ENCODE peak calls at places on chromosomes 1 and 21, in five cellular contexts. V is CD8-positive, alpha-beta T cell; K is Panc1; T is mammary epithelial cell; I is neural progenitor cell. N is an unnamed sample.

GRCh38 chr1:243792401-243792800 is 57.6 kb downstream of the AKT3 start:
- DNase-seq in I (no peak), T (no peak), K (no peak), V (no peak), N (no peak)

GRCh38 chr1:207316141-207316540 is 5.3 kb upstream of the CD55 start:
- DNase-seq in I (no peak), T (no peak), V (no peak), K (no peak), N (no peak)

GRCh38 chr1:86184401-86184800 is 27.8 kb upstream of the COL24A1 start:
- DNase-seq in I (no peak), K (no peak), V (no peak), T (no peak), N (no peak)

GRCh38 chr1:182189535-182190066 is 128.1 kb upstream of the ZNF648 start:
- DNase-seq in K (no peak), I (peak; percentile 18), V (no peak), T (no peak), N (no peak)

GRCh38 chr1:106964505-106964904 is 92.0 kb upstream of the PRMT6 start:
- DNase-seq in I (no peak), T (no peak), K (no peak), V (no peak), N (no peak)

GRCh38 chr1:207103892-207104373 is at the start of gene C4BPA:
- DNase-seq in K (no peak), T (no peak), I (no peak), V (no peak), N (no peak)

GRCh38 chr21:28993293-28993629 is 584 bp upstream of the LTN1 start:
- DNase-seq in T (no peak), K (no peak), V (no peak), I (no peak), N (no peak)

GRCh38 chr21:30138483-30138882 is 28.1 kb downstream of the CLDN17 start:
- DNase-seq in T (no peak), K (no peak), V (no peak), I (no peak), N (no peak)

GRCh38 chr1:63545780-63546179 is 22.5 kb downstream of the EFCAB7 start:
- DNase-seq in K (no peak), V (no peak), I (no peak), T (peak; percentile 49), N (no peak)

GRCh38 chr1:202207292-202207691 is 13.7 kb downstream of the LGR6 start:
- DNase-seq in T (peak; percentile 30), K (no peak), I (peak; percentile 45), V (no peak), N (peak; percentile 49)

GRCh38 chr1:48677306-48678287 is 99.1 kb downstream of the BEND5 start:
- DNase-seq in T (peak; percentile 49), K (no peak), I (peak; percentile 89), V (peak; percentile 51), N (peak; percentile 73)

GRCh38 chr1:86914998-86915736 is 732 bp downstream of the HS2ST1 start:
- DNase-seq in K (peak; percentile 39), I (peak; percentile 87), V (peak; percentile 67), T (peak; percentile 72), N (peak; percentile 22)

GRCh38 chr1:46820560-46821060 is 21.8 kb downstream of the CYP4B1 start:
- DNase-seq in K (no peak), I (no peak), T (no peak), V (no peak), N (no peak)

GRCh38 chr1:50308883-50309282 is 114.4 kb downstream of the DMRTA2 start:
- DNase-seq in V (no peak), T (peak; percentile 29), K (no peak), I (peak; percentile 72), N (peak; percentile 19)

GRCh38 chr1:245580651-245581050 is 425.9 kb downstream of the KIF26B start:
- DNase-seq in T (no peak), I (no peak), K (no peak), V (no peak), N (no peak)

GRCh38 chr1:15941899-15942660 is 33.8 kb downstream of the ZBTB17 start:
- DNase-seq in I (no peak), V (no peak), K (no peak), T (no peak), N (no peak)

GRCh38 chr1:42674682-42675081 is 7.5 kb upstream of the YBX1 start:
- DNase-seq in T (no peak), I (no peak), K (no peak), V (no peak), N (no peak)

GRCh38 chr1:162302660-162303344 is 73.9 kb downstream of the SPATA46 start:
- DNase-seq in K (no peak), T (peak; percentile 70), V (no peak), I (no peak), N (no peak)

GRCh38 chr21:39037807-39038405 is 145.3 kb downstream of the PSMG1 start:
- DNase-seq in V (no peak), T (no peak), K (no peak), I (peak; percentile 16), N (no peak)

GRCh38 chr1:162285149-162285561 is 91.5 kb downstream of the SPATA46 start:
- DNase-seq in I (no peak), K (no peak), T (peak; percentile 84), V (no peak), N (no peak)

GRCh38 chr1:150895618-150896017 is 8.7 kb downstream of the CTXND2 start:
- DNase-seq in K (peak; percentile 38), I (no peak), V (no peak), T (peak; percentile 43), N (peak; percentile 30)

GRCh38 chr1:218401896-218402770 is 57.0 kb downstream of the TGFB2 start:
- DNase-seq in K (no peak), I (no peak), V (no peak), T (no peak), N (no peak)

GRCh38 chr1:25896266-25896665 is 10.0 kb downstream of the STMN1 start:
- DNase-seq in V (no peak), K (no peak), I (no peak), T (no peak), N (no peak)

GRCh38 chr21:39124852-39125251 is 58.4 kb downstream of the PSMG1 start:
- DNase-seq in V (no peak), K (no peak), T (no peak), I (no peak), N (no peak)

GRCh38 chr1:181179980-181180964 is 91.8 kb downstream of the IER5 start:
- DNase-seq in K (no peak), T (peak; percentile 61), I (peak; percentile 78), V (peak; percentile 48), N (no peak)

GRCh38 chr1:116521186-116521585 is 49.6 kb downstream of the CD58 start:
- DNase-seq in I (no peak), T (no peak), V (no peak), K (no peak), N (no peak)

GRCh38 chr1:220809704-220810103 is 23.0 kb downstream of the MTARC1 start:
- DNase-seq in K (no peak), I (no peak), V (no peak), T (no peak), N (no peak)

GRCh38 chr1:41489561-41489960 is 5.1 kb upstream of the EDN2 start:
- DNase-seq in V (no peak), I (no peak), T (no peak), K (no peak), N (no peak)

GRCh38 chr1:234315091-234315541 is 58.1 kb upstream of the COA6 start:
- DNase-seq in V (no peak), K (peak; percentile 61), T (peak; percentile 81), I (no peak), N (no peak)

GRCh38 chr1:177080564-177080963 is 83.9 kb downstream of the ASTN1 start:
- DNase-seq in V (no peak), K (no peak), T (no peak), I (no peak), N (no peak)

GRCh38 chr1:92931691-92932090 is 29.6 kb downstream of the DIPK1A start:
- DNase-seq in K (no peak), T (no peak), I (no peak), V (no peak), N (no peak)

GRCh38 chr21:31340499-31340898 is 3.6 kb downstream of the TIAM1 start:
- DNase-seq in T (no peak), V (no peak), K (no peak), I (no peak), N (no peak)

GRCh38 chr21:31340942-31341487 is 3.0 kb downstream of the TIAM1 start:
- DNase-seq in K (no peak), V (no peak), I (no peak), T (no peak), N (no peak)

GRCh38 chr21:31338892-31339368 is 5.1 kb downstream of the TIAM1 start:
- DNase-seq in I (peak; percentile 61), V (no peak), T (no peak), K (no peak), N (no peak)

GRCh38 chr21:31337991-31338891 is 5.8 kb downstream of the TIAM1 start:
- DNase-seq in T (no peak), K (no peak), I (no peak), V (no peak), N (no peak)

DNA sequence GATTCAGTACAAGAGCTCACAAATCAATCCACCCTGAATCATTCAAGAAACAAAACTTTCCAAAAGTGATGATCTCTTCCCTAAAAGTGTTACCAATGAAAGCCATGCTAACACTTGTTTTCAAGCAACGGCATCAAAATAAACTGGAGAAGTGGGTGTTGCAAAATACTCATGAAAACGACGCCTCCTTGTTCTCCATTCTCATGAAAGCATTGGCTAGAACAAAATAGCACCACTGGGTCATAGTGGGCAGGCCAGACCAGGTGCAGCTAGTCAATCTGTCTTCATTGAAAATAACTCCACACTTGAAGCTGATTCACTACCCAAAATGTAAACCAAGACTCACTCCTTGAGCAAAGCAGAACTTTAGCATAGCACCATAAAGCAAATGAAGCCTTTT is 4.3 kb downstream of the TIAM1 start:
- DNase-seq in K (no peak), I (no peak), V (no peak), T (no peak), N (no peak)
- H3K27me3 ChIP-seq in K (peaks cover 4% of the 10 kb centered on the region), I (peaks cover 21% of the 10 kb centered on the region), V (no peaks in the 10 kb centered on the region), T (no peaks in the 10 kb centered on the region), N (peaks cover 26% of the 10 kb centered on the region)

DNA sequence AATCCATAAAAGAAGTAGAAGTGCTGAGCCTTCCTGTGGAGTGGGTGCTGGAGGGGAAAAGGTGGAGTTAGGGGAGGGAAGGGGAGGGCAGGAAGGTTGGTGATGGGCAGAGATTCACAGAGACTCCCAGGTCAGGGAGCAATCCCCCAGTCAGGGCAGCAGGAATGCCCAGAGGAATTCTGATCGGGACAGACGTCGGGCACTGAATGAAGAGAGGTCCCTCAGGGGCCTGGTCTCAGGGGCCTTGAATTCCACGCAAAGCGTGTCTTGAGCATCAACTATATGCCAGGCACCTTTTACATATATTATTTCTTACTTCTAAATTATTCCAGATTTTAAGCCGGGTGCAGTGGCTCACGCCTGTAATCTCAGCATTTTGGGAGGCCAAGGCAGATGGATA is 7.2 kb upstream of the PADI1 start:
- DNase-seq in I (no peak), T (no peak), K (no peak), V (no peak), N (no peak)
- H3K27me3 ChIP-seq in I (no peaks in the 10 kb centered on the region), T (no peaks in the 10 kb centered on the region), K (no peaks in the 10 kb centered on the region), V (no peaks in the 10 kb centered on the region), N (no peaks in the 10 kb centered on the region)

GRCh38 chr1:200895448-200895799 is 724 bp downstream of the INAVA start:
- DNase-seq in T (no peak), K (no peak), V (no peak), I (no peak), N (no peak)
- H3K27me3 ChIP-seq in T (no peaks in the 10 kb centered on the region), K (no peaks in the 10 kb centered on the region), V (peaks cover 9% of the 10 kb centered on the region), I (no peaks in the 10 kb centered on the region), N (peaks cover 17% of the 10 kb centered on the region)

GRCh38 chr1:204703826-204704612 is 18.5 kb upstream of the LRRN2 start:
- DNase-seq in V (no peak), K (no peak), I (no peak), T (no peak), N (no peak)
- H3K27me3 ChIP-seq in V (no peaks in the 10 kb centered on the region), K (peaks cover 2% of the 10 kb centered on the region), I (peaks cover 42% of the 10 kb centered on the region), T (no peaks in the 10 kb centered on the region), N (no peaks in the 10 kb centered on the region)

N was measured in BE2C.